ENCODE peak calls at places on chromosomes 3 and 15, in ten cellular contexts. C is tibial nerve, B is uterus, N is mesothelial cell of epicardium, Q is cardiac fibroblast, D is fibroblast of pulmonary artery, W is HCT116, Z is WERI-Rb-1, S is right lobe of liver, F is tibial artery. H is an unnamed sample.

GRCh38 chr15:29670266-29670665 is 152.0 kb downstream of the TJP1 start:
- DNase-seq in C (no peak), B (no peak), N (peak), Q (peak), D (no peak), W (no peak), Z (no peak), S (no peak), F (no peak), H (no peak)

GRCh38 chr3:113002676-113003075 is 11.9 kb downstream of the GTPBP8 start:
- DNase-seq in C (no peak), B (no peak), N (no peak), Q (no peak), D (no peak), W (no peak), Z (no peak), S (no peak), F (no peak), H (no peak)

GRCh38 chr15:65069179-65069578 is 1.4 kb upstream of the RASL12 start:
- DNase-seq in C (no peak), B (peak), N (no peak), Q (peak), D (peak), W (no peak), Z (no peak), S (no peak), F (no peak), H (no peak)

GRCh38 chr15:76533060-76533955 is 196.7 kb downstream of the ISL2 start:
- DNase-seq in C (no peak), B (no peak), N (no peak), Q (peak), D (peak), W (no peak), Z (no peak), S (no peak), F (no peak), H (no peak)

GRCh38 chr3:172522871-172523818 is at the start of gene TNFSF10:
- DNase-seq in C (peak), B (peak), N (no peak), Q (no peak), D (peak), W (no peak), Z (no peak), S (peak), F (peak), H (no peak)

GRCh38 chr3:39249453-39250115 is 30.3 kb downstream of the CX3CR1 start:
- DNase-seq in C (no peak), B (peak), N (no peak), Q (no peak), D (no peak), W (no peak), Z (no peak), S (no peak), F (no peak), H (no peak)

GRCh38 chr3:102415553-102415952 is 19.3 kb upstream of the ZPLD1 start:
- DNase-seq in C (no peak), B (no peak), N (no peak), Q (peak), D (peak), W (no peak), Z (no peak), S (no peak), F (no peak), H (no peak)

GRCh38 chr3:23459437-23459836 is 256.3 kb downstream of the UBE2E2 start:
- DNase-seq in C (no peak), B (no peak), N (no peak), Q (no peak), D (no peak), W (no peak), Z (no peak), S (no peak), F (no peak), H (no peak)

GRCh38 chr3:160981217-160981938 is 123.8 kb downstream of the B3GALNT1 start:
- DNase-seq in C (peak), B (no peak), N (no peak), Q (peak), D (peak), W (no peak), Z (no peak), S (no peak), F (peak), H (no peak)

GRCh38 chr15:67109141-67110034 is 44.0 kb downstream of the SMAD3 start:
- DNase-seq in C (peak), B (peak), N (no peak), Q (peak), D (peak), W (no peak), Z (no peak), S (peak), F (peak), H (no peak)

GRCh38 chr15:89125038-89125826 is 37.0 kb downstream of the ABHD2 start:
- DNase-seq in C (no peak), B (no peak), N (no peak), Q (no peak), D (no peak), W (no peak), Z (no peak), S (peak), F (no peak), H (no peak)

GRCh38 chr3:152203677-152204076 is 65.1 kb upstream of the MBNL1 start:
- DNase-seq in C (no peak), B (no peak), N (no peak), Q (peak), D (peak), W (no peak), Z (no peak), S (no peak), F (no peak), H (no peak)

GRCh38 chr3:46664971-46665762 is 28.3 kb downstream of the ALS2CL start:
- DNase-seq in C (no peak), B (no peak), N (peak), Q (no peak), D (no peak), W (no peak), Z (no peak), S (peak), F (no peak), H (no peak)

GRCh38 chr15:51758645-51759044 is 7.2 kb downstream of the TMOD2 start:
- DNase-seq in C (peak), B (peak), N (peak), Q (peak), D (peak), W (no peak), Z (no peak), S (no peak), F (peak), H (no peak)

GRCh38 chr3:30081904-30082303 is 524.5 kb upstream of the TGFBR2 start:
- DNase-seq in C (no peak), B (no peak), N (no peak), Q (no peak), D (no peak), W (no peak), Z (no peak), S (peak), F (no peak), H (no peak)

GRCh38 chr15:73900129-73900712 is 26.0 kb upstream of the LOXL1 start:
- DNase-seq in C (no peak), B (no peak), N (no peak), Q (no peak), D (no peak), W (no peak), Z (no peak), S (no peak), F (no peak), H (no peak)

GRCh38 chr3:71016141-71016845 is 567.2 kb downstream of the FOXP1 start:
- DNase-seq in C (no peak), B (no peak), N (no peak), Q (peak), D (peak), W (no peak), Z (no peak), S (no peak), F (no peak), H (no peak)

GRCh38 chr3:161393803-161394202 is 22.5 kb upstream of the SPTSSB start:
- DNase-seq in C (no peak), B (no peak), N (no peak), Q (no peak), D (no peak), W (no peak), Z (no peak), S (no peak), F (no peak), H (no peak)

GRCh38 chr3:177905895-177906511 is 630.2 kb upstream of the KCNMB2 start:
- DNase-seq in C (no peak), B (no peak), N (no peak), Q (peak), D (peak), W (no peak), Z (no peak), S (no peak), F (no peak), H (no peak)

GRCh38 chr3:125957674-125958510 is 11.1 kb upstream of the ROPN1B start:
- DNase-seq in C (no peak), B (no peak), N (no peak), Q (no peak), D (no peak), W (no peak), Z (no peak), S (no peak), F (no peak), H (peak)

GRCh38 chr15:57345584-57345983 is 30.7 kb upstream of the CGNL1 start:
- DNase-seq in C (no peak), B (no peak), N (no peak), Q (no peak), D (no peak), W (no peak), Z (peak), S (peak), F (no peak), H (no peak)

GRCh38 chr3:141477224-141477623 is 9.6 kb upstream of the RASA2 start:
- DNase-seq in C (no peak), B (no peak), N (no peak), Q (peak), D (peak), W (no peak), Z (no peak), S (no peak), F (no peak), H (no peak)

GRCh38 chr3:152069871-152070270 is 196.4 kb downstream of the SUCNR1 start:
- DNase-seq in C (no peak), B (no peak), N (no peak), Q (peak), D (no peak), W (no peak), Z (no peak), S (no peak), F (no peak), H (no peak)

GRCh38 chr3:111712294-111713180 is 117.4 kb upstream of the ZBED2 start:
- DNase-seq in C (no peak), B (no peak), N (no peak), Q (peak), D (no peak), W (no peak), Z (peak), S (no peak), F (no peak), H (no peak)

GRCh38 chr15:67010898-67011619 is 54.3 kb upstream of the SMAD3 start:
- DNase-seq in C (no peak), B (no peak), N (no peak), Q (no peak), D (no peak), W (no peak), Z (no peak), S (no peak), F (no peak), H (no peak)

GRCh38 chr3:112967425-112967824 is 7.5 kb downstream of the CD200R1 start:
- DNase-seq in C (no peak), B (no peak), N (no peak), Q (no peak), D (no peak), W (no peak), Z (no peak), S (no peak), F (no peak), H (no peak)

GRCh38 chr3:2517479-2518188 is 419.0 kb downstream of the CNTN4 start:
- DNase-seq in C (no peak), B (no peak), N (no peak), Q (no peak), D (no peak), W (no peak), Z (no peak), S (no peak), F (no peak), H (no peak)

GRCh38 chr3:120425877-120426276 is 24.9 kb downstream of the FSTL1 start:
- DNase-seq in C (no peak), B (peak), N (no peak), Q (peak), D (peak), W (no peak), Z (no peak), S (no peak), F (no peak), H (no peak)

GRCh38 chr3:134357914-134358811 is 16.1 kb downstream of the AMOTL2 start:
- DNase-seq in C (peak), B (peak), N (peak), Q (peak), D (peak), W (peak), Z (no peak), S (peak), F (no peak), H (no peak)

DNA sequence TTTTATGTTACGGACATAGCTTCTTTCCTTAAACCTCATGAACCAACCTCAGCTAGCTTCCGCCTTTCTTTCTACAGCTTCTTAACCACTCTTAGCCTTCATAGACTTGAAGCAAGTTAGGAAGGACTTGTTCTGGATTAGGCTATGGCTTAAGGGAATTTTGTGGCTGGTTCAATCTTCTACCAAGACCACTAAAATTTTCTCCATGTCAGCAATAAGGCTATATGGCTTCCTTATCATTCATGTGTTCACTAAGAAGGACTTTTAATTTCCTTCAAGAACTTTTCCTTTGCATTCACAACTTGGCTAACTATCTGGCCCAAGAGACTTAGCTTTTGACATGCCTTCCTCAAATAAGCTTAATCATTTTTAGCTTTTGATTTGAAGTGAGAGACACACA is 24.5 kb downstream of the CCPG1 start:
- DNase-seq in C (no peak), B (no peak), N (no peak), Q (no peak), D (no peak), W (no peak), Z (no peak), S (no peak), F (no peak), H (no peak)
- TF ChIP-seq CTCF in C (no peak), B (no peak), N (no peak), Q (no peak), D (no peak), W (no peak), Z (no peak), S (no peak), F (no peak), H (no peak)

DNA sequence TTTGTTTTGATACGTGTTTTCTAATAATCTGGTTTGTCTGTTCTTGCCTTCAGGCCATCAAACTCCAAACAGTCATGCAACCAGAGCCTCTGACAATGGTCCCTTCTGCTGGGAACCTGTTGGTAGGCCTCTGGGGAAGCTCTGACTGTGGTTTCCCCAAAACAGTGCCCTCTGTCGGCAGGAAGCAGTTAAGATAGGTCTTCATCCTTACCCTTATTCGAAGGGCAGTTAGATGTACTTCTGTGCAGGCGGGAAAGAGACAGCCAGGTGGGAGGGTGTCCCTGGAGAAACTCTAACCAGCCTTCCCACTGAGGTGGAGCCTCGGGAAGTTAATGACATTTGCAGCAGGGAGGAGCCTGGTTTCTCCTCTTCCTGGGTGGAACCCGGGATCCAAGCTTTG is 81.6 kb upstream of the CHMP2B start:
- DNase-seq in C (no peak), B (no peak), N (no peak), Q (peak), D (peak), W (peak), Z (peak), S (no peak), F (no peak), H (no peak)
- TF ChIP-seq CTCF in C (no peak), B (no peak), N (no peak), Q (peak), D (peak), W (peak), Z (peak), S (peak), F (no peak), H (peak)

GRCh38 chr3:194313642-194314430 is 37.3 kb downstream of the CPN2 start:
- DNase-seq in C (peak), B (peak), N (no peak), Q (no peak), D (peak), W (no peak), Z (no peak), S (peak), F (peak), H (no peak)
- TF ChIP-seq CTCF in C (no peak), B (no peak), N (no peak), Q (no peak), D (peak), W (peak), Z (peak), S (no peak), F (no peak), H (no peak)

GRCh38 chr3:110180733-110181132 is 843.4 kb upstream of the DPPA4 start:
- DNase-seq in C (peak), B (peak), N (no peak), Q (peak), D (peak), W (no peak), Z (no peak), S (no peak), F (peak), H (no peak)
- TF ChIP-seq CTCF in C (no peak), B (no peak), N (no peak), Q (no peak), D (peak), W (no peak), Z (no peak), S (peak), F (no peak), H (no peak)

GRCh38 chr3:86149054-86149453 is 841.9 kb downstream of the VGLL3 start:
- DNase-seq in C (no peak), B (no peak), N (no peak), Q (no peak), D (no peak), W (no peak), Z (no peak), S (no peak), F (no peak), H (no peak)

GRCh38 chr3:86152620-86153019 is 838.3 kb downstream of the VGLL3 start:
- DNase-seq in C (no peak), B (no peak), N (no peak), Q (no peak), D (no peak), W (no peak), Z (no peak), S (no peak), F (no peak), H (no peak)

DNA sequence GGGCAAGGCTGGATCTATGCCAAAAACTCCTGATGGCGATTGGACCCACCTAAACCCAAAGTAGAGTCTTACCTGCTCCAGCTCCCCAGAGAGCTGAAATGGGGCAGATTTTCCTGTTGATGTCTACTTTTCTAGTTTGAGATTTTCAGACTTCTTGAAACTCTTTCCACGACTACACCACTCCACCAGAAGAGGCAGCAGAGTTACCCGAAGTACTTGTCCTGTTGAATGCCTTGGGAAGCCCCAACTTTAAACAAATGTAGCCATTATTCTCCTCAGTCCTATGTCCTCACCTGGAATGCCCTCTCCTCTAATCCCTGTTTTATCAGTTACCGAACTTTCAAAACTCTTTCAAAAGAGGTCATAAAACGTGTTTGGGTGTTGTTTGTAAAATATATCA is 843.8 kb downstream of the VGLL3 start:
- DNase-seq in C (no peak), B (no peak), N (no peak), Q (no peak), D (no peak), W (no peak), Z (no peak), S (no peak), F (no peak), H (no peak)
- TF ChIP-seq CTCF in C (no peak), B (no peak), N (no peak), Q (no peak), D (no peak), W (no peak), Z (no peak), S (no peak), F (no peak), H (peak)

H was measured in progenitor cell of endocrine pancreas.